ENCODE peak calls at places on chromosomes 7 and 10, in eight cellular contexts. One of them, this sample, is unnamed.

GRCh38 chr10:110207805-110208613 is 604 bp downstream of the MXI1 start:
- DNase-seq in HepG2: no peak
- DNase-seq in K562: peak; percentile 38
- DNase-seq in fibroblast of lung: no peak
- DNase-seq in PC-9: peak; percentile 11
- DNase-seq in HCT116: no peak
- DNase-seq in MM.1S: peak; percentile 50
- DNase-seq in GM23338: peak; percentile 74
- DNase-seq in this sample: peak; percentile 37

GRCh38 chr7:119720541-119720940 is 552.4 kb upstream of the KCND2 start:
- DNase-seq in GM23338: no peak
- DNase-seq in K562: no peak
- DNase-seq in PC-9: no peak
- DNase-seq in MM.1S: no peak
- DNase-seq in HepG2: no peak
- DNase-seq in fibroblast of lung: peak; percentile 83
- DNase-seq in HCT116: peak; percentile 32
- DNase-seq in this sample: no peak

GRCh38 chr10:83603708-83604107 is 535.6 kb upstream of the GHITM start:
- DNase-seq in HepG2: no peak
- DNase-seq in HCT116: no peak
- DNase-seq in K562: no peak
- DNase-seq in MM.1S: peak; percentile 65
- DNase-seq in fibroblast of lung: peak; percentile 2
- DNase-seq in PC-9: no peak
- DNase-seq in GM23338: no peak
- DNase-seq in this sample: no peak

GRCh38 chr7:42492895-42493294 is 255.9 kb upstream of the GLI3 start:
- DNase-seq in GM23338: no peak
- DNase-seq in fibroblast of lung: no peak
- DNase-seq in PC-9: no peak
- DNase-seq in HepG2: no peak
- DNase-seq in K562: no peak
- DNase-seq in HCT116: no peak
- DNase-seq in MM.1S: no peak
- DNase-seq in this sample: no peak

GRCh38 chr10:48819806-48820205 is 119.8 kb downstream of the LRRC18 start:
- DNase-seq in MM.1S: no peak
- DNase-seq in HepG2: no peak
- DNase-seq in K562: no peak
- DNase-seq in HCT116: no peak
- DNase-seq in PC-9: no peak
- DNase-seq in GM23338: no peak
- DNase-seq in fibroblast of lung: no peak
- DNase-seq in this sample: no peak

GRCh38 chr10:74896788-74897527 is 70.6 kb downstream of the KAT6B start:
- DNase-seq in fibroblast of lung: no peak
- DNase-seq in HepG2: no peak
- DNase-seq in GM23338: no peak
- DNase-seq in MM.1S: no peak
- DNase-seq in K562: no peak
- DNase-seq in HCT116: no peak
- DNase-seq in PC-9: no peak
- DNase-seq in this sample: no peak

GRCh38 chr7:117807688-117808087 is 65.6 kb downstream of the CTTNBP2 start:
- DNase-seq in GM23338: no peak
- DNase-seq in MM.1S: no peak
- DNase-seq in fibroblast of lung: no peak
- DNase-seq in K562: no peak
- DNase-seq in HCT116: no peak
- DNase-seq in PC-9: no peak
- DNase-seq in HepG2: no peak
- DNase-seq in this sample: no peak

GRCh38 chr10:96995851-96996250 is 163.8 kb downstream of the LCOR start:
- DNase-seq in PC-9: no peak
- DNase-seq in K562: no peak
- DNase-seq in HCT116: no peak
- DNase-seq in MM.1S: no peak
- DNase-seq in GM23338: no peak
- DNase-seq in HepG2: no peak
- DNase-seq in fibroblast of lung: peak; percentile 47
- DNase-seq in this sample: no peak

GRCh38 chr10:129964611-129965417 is 740 bp upstream of the EBF3 start:
- DNase-seq in K562: no peak
- DNase-seq in MM.1S: no peak
- DNase-seq in GM23338: no peak
- DNase-seq in PC-9: no peak
- DNase-seq in HepG2: no peak
- DNase-seq in HCT116: no peak
- DNase-seq in fibroblast of lung: no peak
- DNase-seq in this sample: no peak

GRCh38 chr10:60623627-60624026 is 154.7 kb upstream of the CDK1 start:
- DNase-seq in K562: no peak
- DNase-seq in HCT116: no peak
- DNase-seq in fibroblast of lung: no peak
- DNase-seq in GM23338: no peak
- DNase-seq in HepG2: no peak
- DNase-seq in MM.1S: no peak
- DNase-seq in PC-9: no peak
- DNase-seq in this sample: no peak

GRCh38 chr10:17444062-17444714 is 10.2 kb downstream of the ST8SIA6 start:
- DNase-seq in HepG2: no peak
- DNase-seq in MM.1S: no peak
- DNase-seq in fibroblast of lung: no peak
- DNase-seq in PC-9: no peak
- DNase-seq in HCT116: no peak
- DNase-seq in GM23338: no peak
- DNase-seq in K562: no peak
- DNase-seq in this sample: no peak

GRCh38 chr7:95577137-95577536 is 19.2 kb downstream of the PDK4 start:
- DNase-seq in HepG2: no peak
- DNase-seq in MM.1S: no peak
- DNase-seq in fibroblast of lung: no peak
- DNase-seq in PC-9: peak; percentile 24
- DNase-seq in K562: no peak
- DNase-seq in GM23338: peak; percentile 51
- DNase-seq in HCT116: no peak
- DNase-seq in this sample: no peak

GRCh38 chr7:129423700-129424410 is 10.4 kb upstream of the STRIP2 start:
- DNase-seq in HepG2: peak; percentile 12
- DNase-seq in HCT116: no peak
- DNase-seq in GM23338: no peak
- DNase-seq in K562: peak; percentile 67
- DNase-seq in MM.1S: peak; percentile 5
- DNase-seq in fibroblast of lung: peak; percentile 9
- DNase-seq in PC-9: peak; percentile 17
- DNase-seq in this sample: no peak

GRCh38 chr7:14761506-14762296 is 140.8 kb downstream of the DGKB start:
- DNase-seq in MM.1S: no peak
- DNase-seq in K562: no peak
- DNase-seq in GM23338: no peak
- DNase-seq in PC-9: no peak
- DNase-seq in fibroblast of lung: peak; percentile 86
- DNase-seq in HCT116: no peak
- DNase-seq in HepG2: no peak
- DNase-seq in this sample: no peak

DNA sequence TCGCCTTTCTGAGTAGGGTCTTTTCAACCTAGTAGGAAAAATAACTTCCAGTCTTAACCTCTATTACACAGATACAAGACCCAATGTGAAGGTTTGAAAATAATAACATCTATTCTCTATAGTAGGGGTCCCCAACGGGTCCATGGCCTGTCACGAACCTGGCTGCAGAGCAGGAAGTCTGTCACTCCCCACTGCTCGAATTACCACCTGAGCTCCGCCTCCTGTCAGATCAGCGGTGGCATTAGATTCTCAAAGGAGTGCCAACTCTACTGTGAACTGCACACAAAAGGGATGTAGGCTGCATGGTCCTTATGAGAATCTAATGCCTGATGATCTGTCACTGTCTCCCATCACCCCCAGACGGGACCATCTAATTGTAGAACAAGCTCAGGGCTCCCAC is 7.4 kb downstream of the YWHAG start:
- DNase-seq in MM.1S: no peak
- DNase-seq in fibroblast of lung: no peak
- DNase-seq in K562: no peak
- DNase-seq in HCT116: no peak
- DNase-seq in PC-9: no peak
- DNase-seq in HepG2: no peak
- DNase-seq in GM23338: no peak
- DNase-seq in this sample: no peak
- H3K4me1 ChIP-seq in MM.1S: peaks cover 7% of the 10 kb centered on the region
- H3K4me1 ChIP-seq in fibroblast of lung: peaks cover 2% of the 10 kb centered on the region
- H3K4me1 ChIP-seq in K562: peaks cover 4% of the 10 kb centered on the region
- H3K4me1 ChIP-seq in HCT116: peaks cover 27% of the 10 kb centered on the region
- H3K4me1 ChIP-seq in PC-9: peaks cover 29% of the 10 kb centered on the region
- H3K4me1 ChIP-seq in HepG2: peaks cover 92% of the 10 kb centered on the region
- H3K4me1 ChIP-seq in GM23338: peaks cover 28% of the 10 kb centered on the region
- H3K4me1 ChIP-seq in this sample: peaks cover 23% of the 10 kb centered on the region

GRCh38 chr7:55028011-55028410 is 9.2 kb downstream of the EGFR start:
- DNase-seq in fibroblast of lung: peak; percentile 57
- DNase-seq in HepG2: no peak
- DNase-seq in PC-9: no peak
- DNase-seq in MM.1S: no peak
- DNase-seq in K562: peak; percentile 29
- DNase-seq in GM23338: no peak
- DNase-seq in HCT116: no peak
- DNase-seq in this sample: no peak

GRCh38 chr7:55030314-55030713 is 11.5 kb downstream of the EGFR start:
- DNase-seq in fibroblast of lung: peak; percentile 70
- DNase-seq in HCT116: no peak
- DNase-seq in MM.1S: no peak
- DNase-seq in PC-9: no peak
- DNase-seq in GM23338: no peak
- DNase-seq in K562: no peak
- DNase-seq in HepG2: no peak
- DNase-seq in this sample: no peak

GRCh38 chr7:55032069-55032699 is 13.4 kb downstream of the EGFR start:
- DNase-seq in HCT116: no peak
- DNase-seq in K562: no peak
- DNase-seq in fibroblast of lung: no peak
- DNase-seq in HepG2: no peak
- DNase-seq in MM.1S: no peak
- DNase-seq in GM23338: no peak
- DNase-seq in PC-9: no peak
- DNase-seq in this sample: no peak

GRCh38 chr7:55033241-55033846 is 14.5 kb downstream of the EGFR start:
- DNase-seq in GM23338: no peak
- DNase-seq in HCT116: no peak
- DNase-seq in K562: no peak
- DNase-seq in fibroblast of lung: no peak
- DNase-seq in PC-9: no peak
- DNase-seq in HepG2: no peak
- DNase-seq in MM.1S: no peak
- DNase-seq in this sample: no peak

GRCh38 chr7:55031075-55031474 is 12.3 kb downstream of the EGFR start:
- DNase-seq in MM.1S: no peak
- DNase-seq in fibroblast of lung: no peak
- DNase-seq in GM23338: no peak
- DNase-seq in HCT116: no peak
- DNase-seq in PC-9: no peak
- DNase-seq in HepG2: peak; percentile 24
- DNase-seq in K562: no peak
- DNase-seq in this sample: no peak
- TF ChIP-seq EZH2 in MM.1S: no peak
- TF ChIP-seq EZH2 in fibroblast of lung: no peak
- TF ChIP-seq EZH2 in GM23338: no peak
- TF ChIP-seq EZH2 in HCT116: no peak
- TF ChIP-seq EZH2 in PC-9: no peak
- TF ChIP-seq EZH2 in HepG2: no peak
- TF ChIP-seq EZH2 in K562: no peak
- TF ChIP-seq EZH2 in this sample: no peak

DNA sequence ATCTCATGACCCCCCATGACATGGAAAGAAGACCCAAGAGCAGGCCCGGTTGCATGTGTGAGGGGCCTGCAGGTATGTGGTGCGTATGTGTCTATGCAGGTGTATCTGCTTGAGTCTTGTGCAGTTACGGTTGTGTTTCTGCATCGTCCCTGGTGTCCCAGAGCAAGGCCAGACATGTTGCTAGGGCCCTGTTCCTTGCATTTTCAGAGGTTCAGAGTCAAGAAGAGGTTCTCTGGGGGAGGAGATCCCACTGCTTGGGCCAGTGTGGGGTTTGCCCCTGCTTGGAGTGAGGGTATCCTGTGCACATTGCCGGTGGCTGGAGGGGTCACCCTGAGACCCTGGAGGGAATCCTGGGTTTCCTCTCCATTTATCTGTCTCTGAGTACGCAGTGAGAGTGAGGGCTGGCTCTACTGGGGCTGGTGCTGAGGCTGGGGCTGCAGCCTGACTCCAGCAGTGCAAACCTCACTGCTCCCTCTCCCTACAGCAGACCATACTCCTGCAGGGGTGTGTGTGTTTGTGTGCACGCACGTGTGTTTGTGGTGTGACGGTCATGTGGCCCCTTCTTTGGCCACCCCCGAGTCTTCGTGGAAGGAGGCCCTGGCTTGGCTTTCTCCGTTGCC is 4.1 kb downstream of the TRIM8 start:
- DNase-seq in GM23338: no peak
- DNase-seq in HCT116: no peak
- DNase-seq in fibroblast of lung: no peak
- DNase-seq in MM.1S: no peak
- DNase-seq in HepG2: no peak
- DNase-seq in K562: no peak
- DNase-seq in PC-9: no peak
- DNase-seq in this sample: no peak
- H3K4me1 ChIP-seq in GM23338: peaks cover 36% of the 10 kb centered on the region
- H3K4me1 ChIP-seq in HCT116: peaks cover 39% of the 10 kb centered on the region
- H3K4me1 ChIP-seq in fibroblast of lung: peaks cover 32% of the 10 kb centered on the region
- H3K4me1 ChIP-seq in MM.1S: peaks cover 57% of the 10 kb centered on the region
- H3K4me1 ChIP-seq in HepG2: peaks cover 44% of the 10 kb centered on the region
- H3K4me1 ChIP-seq in K562: peaks cover 77% of the 10 kb centered on the region
- H3K4me1 ChIP-seq in PC-9: peaks cover 14% of the 10 kb centered on the region
- H3K4me1 ChIP-seq in this sample: peaks cover 54% of the 10 kb centered on the region

GRCh38 chr7:155807805-155808550 is 4.3 kb downstream of the SHH start:
- DNase-seq in PC-9: no peak
- DNase-seq in K562: no peak
- DNase-seq in fibroblast of lung: no peak
- DNase-seq in HCT116: no peak
- DNase-seq in HepG2: peak; percentile 85
- DNase-seq in MM.1S: no peak
- DNase-seq in GM23338: peak; percentile 35
- DNase-seq in this sample: no peak

GRCh38 chr7:155807013-155807804 is 5.1 kb downstream of the SHH start:
- DNase-seq in K562: no peak
- DNase-seq in fibroblast of lung: no peak
- DNase-seq in PC-9: no peak
- DNase-seq in GM23338: peak; percentile 77
- DNase-seq in HCT116: no peak
- DNase-seq in MM.1S: no peak
- DNase-seq in HepG2: no peak
- DNase-seq in this sample: no peak

GRCh38 chr7:155809947-155810606 is 2.2 kb downstream of the SHH start:
- DNase-seq in HCT116: no peak
- DNase-seq in PC-9: no peak
- DNase-seq in HepG2: no peak
- DNase-seq in fibroblast of lung: no peak
- DNase-seq in MM.1S: no peak
- DNase-seq in GM23338: peak; percentile 33
- DNase-seq in K562: no peak
- DNase-seq in this sample: no peak

GRCh38 chr7:155809332-155809946 is 2.8 kb downstream of the SHH start:
- DNase-seq in K562: no peak
- DNase-seq in MM.1S: no peak
- DNase-seq in fibroblast of lung: no peak
- DNase-seq in PC-9: no peak
- DNase-seq in HepG2: no peak
- DNase-seq in HCT116: no peak
- DNase-seq in GM23338: peak; percentile 49
- DNase-seq in this sample: no peak

GRCh38 chr7:155808551-155809331 is 3.5 kb downstream of the SHH start:
- DNase-seq in PC-9: no peak
- DNase-seq in GM23338: peak; percentile 48
- DNase-seq in HepG2: peak; percentile 65
- DNase-seq in fibroblast of lung: no peak
- DNase-seq in K562: no peak
- DNase-seq in MM.1S: no peak
- DNase-seq in HCT116: no peak
- DNase-seq in this sample: no peak
- TF ChIP-seq EZH2 in PC-9: no peak
- TF ChIP-seq EZH2 in GM23338: peak; percentile 81
- TF ChIP-seq EZH2 in HepG2: no peak
- TF ChIP-seq EZH2 in fibroblast of lung: no peak
- TF ChIP-seq EZH2 in K562: no peak
- TF ChIP-seq EZH2 in MM.1S: no peak
- TF ChIP-seq EZH2 in HCT116: no peak
- TF ChIP-seq EZH2 in this sample: no peak